ENCODE peak calls at places on chromosomes 11 and 22, in seven cellular contexts. D is astrocyte of the spinal cord; J is GM10248; O is RPMI7951; T is left cardiac atrium; Z is activated CD4-positive, alpha-beta T cell treated with anti-CD3 and anti-CD28 coated beads, Interleukin-2, amount 50 U/mL, for 24 hours; K is MCF 10A. H is an unnamed sample.

GRCh38 chr22:27380826-27381225 is 420.7 kb downstream of the MN1 start:
- DNase-seq in K (no peak), Z (no peak), T (no peak), O (no peak), J (no peak), D (no peak), H (no peak)

GRCh38 chr11:83175815-83176214 is 17.7 kb upstream of the ANKRD42 start:
- DNase-seq in O (no peak), Z (no peak), T (no peak), J (no peak), D (no peak), K (no peak), H (no peak)

GRCh38 chr11:126140106-126140931 is 71.1 kb downstream of the RPUSD4 start:
- DNase-seq in O (no peak), T (no peak), D (no peak), K (no peak), J (no peak), Z (no peak), H (no peak)

GRCh38 chr22:22692707-22693530 is 48.5 kb downstream of the GGTLC2 start:
- DNase-seq in T (no peak), K (peak), Z (peak), O (peak), D (peak), J (peak), H (peak)

GRCh38 chr11:71463331-71464211 is 10.6 kb downstream of the NADSYN1 start:
- DNase-seq in Z (no peak), J (no peak), T (peak), D (no peak), K (no peak), O (no peak), H (no peak)

GRCh38 chr22:35921777-35922176 is 106.8 kb downstream of the RBFOX2 start:
- DNase-seq in Z (peak), O (peak), T (peak), D (peak), J (peak), K (peak), H (no peak)

GRCh38 chr11:75557649-75558494 is 4.2 kb upstream of the SERPINH1 start:
- DNase-seq in T (peak), J (no peak), D (peak), O (peak), K (peak), Z (no peak), H (no peak)

GRCh38 chr22:22696104-22696503 is 51.7 kb downstream of the GGTLC2 start:
- DNase-seq in D (no peak), O (no peak), J (no peak), Z (no peak), T (no peak), K (no peak), H (no peak)

GRCh38 chr11:47155914-47156313 is 20.8 kb downstream of the ARFGAP2 start:
- DNase-seq in D (no peak), O (no peak), T (no peak), K (no peak), Z (no peak), J (no peak), H (no peak)

GRCh38 chr11:84398017-84398626 is 1112.0 kb upstream of the CCDC90B start:
- DNase-seq in T (no peak), Z (no peak), O (no peak), D (peak), J (no peak), K (peak), H (no peak)

GRCh38 chr11:17642980-17643379 is 76.4 kb upstream of the MYOD1 start:
- DNase-seq in J (peak), Z (no peak), T (no peak), D (no peak), K (no peak), O (no peak), H (no peak)

H was measured in central memory CD8-positive, alpha-beta T cell.